ENCODE peak calls at places on chromosomes 11 and 22, in four cellular contexts. X is GM12878, Q is K562, A is HepG2. D is an unnamed sample.

GRCh38 chr11:94747136-94748110 is 20.7 kb upstream of the AMOTL1 start:
- DNase-seq in A (no peak), Q (no peak), X (no peak), D (no peak)

GRCh38 chr11:18012906-18013781 is at the start of gene SERGEF:
- DNase-seq in A (peak), Q (peak), X (peak), D (peak)

GRCh38 chr11:95585071-95585751 is 204.4 kb downstream of the FAM76B start:
- DNase-seq in A (no peak), X (no peak), Q (no peak), D (no peak)

GRCh38 chr11:64876835-64877341 is 1.5 kb downstream of the EHD1 start:
- DNase-seq in A (peak), X (no peak), Q (no peak), D (no peak)

GRCh38 chr22:46797355-46797754 is 34.9 kb downstream of the TBC1D22A start:
- DNase-seq in A (peak), X (no peak), Q (peak), D (no peak)

GRCh38 chr11:5274340-5274739 is 4.6 kb upstream of the HBE1 start:
- DNase-seq in Q (no peak), A (no peak), X (no peak), D (no peak)

GRCh38 chr11:15073361-15074205 is at the start of gene CALCB:
- DNase-seq in X (no peak), Q (no peak), A (no peak), D (peak)

GRCh38 chr22:37011472-37011871 is 7.8 kb downstream of the TST start:
- DNase-seq in A (no peak), Q (no peak), X (no peak), D (no peak)

GRCh38 chr11:72752088-72752914 is at the start of gene ARAP1:
- DNase-seq in Q (peak), X (no peak), A (peak), D (peak)

GRCh38 chr11:122138759-122139594 is 23.0 kb upstream of the BLID start:
- DNase-seq in X (no peak), Q (no peak), A (no peak), D (no peak)

GRCh38 chr22:45887202-45888131 is 89.5 kb downstream of the WNT7B start:
- DNase-seq in A (no peak), Q (no peak), X (no peak), D (no peak)

GRCh38 chr11:70327717-70328116 is 57.2 kb downstream of the PPFIA1 start:
- DNase-seq in A (no peak), Q (no peak), X (peak), D (no peak)

GRCh38 chr11:66068923-66069714 is 953 bp upstream of the PACS1 start:
- DNase-seq in A (peak), X (no peak), Q (no peak), D (peak)

GRCh38 chr11:45658292-45658991 is 7.0 kb downstream of the CHST1 start:
- DNase-seq in X (no peak), Q (no peak), A (peak), D (no peak)

GRCh38 chr11:124839051-124839971 is 25.9 kb upstream of the ROBO3 start:
- DNase-seq in X (no peak), Q (peak), A (no peak), D (peak)

GRCh38 chr22:47296405-47297260 is 534.2 kb downstream of the TBC1D22A start:
- DNase-seq in X (no peak), Q (peak), A (no peak), D (peak)

GRCh38 chr11:95505927-95506426 is 275.0 kb upstream of the SESN3 start:
- DNase-seq in A (no peak), X (no peak), Q (no peak), D (no peak)

GRCh38 chr11:89436071-89436470 is 55.1 kb downstream of the NOX4 start:
- DNase-seq in X (no peak), Q (no peak), A (no peak), D (no peak)

GRCh38 chr22:43300891-43301676 is 42.1 kb downstream of the SCUBE1 start:
- DNase-seq in A (no peak), Q (no peak), X (no peak), D (no peak)

GRCh38 chr22:16955678-16956210 is 52.3 kb downstream of the GAB4 start:
- DNase-seq in X (no peak), A (no peak), Q (no peak), D (no peak)

GRCh38 chr22:19779011-19779421 is 18.4 kb downstream of the TBX1 start:
- DNase-seq in X (no peak), Q (no peak), A (no peak), D (no peak)

GRCh38 chr11:57205046-57205671 is 23.4 kb downstream of the LRRC55 start:
- DNase-seq in X (no peak), A (no peak), Q (no peak), D (no peak)

GRCh38 chr11:76086713-76087635 is 119.3 kb downstream of the WNT11 start:
- DNase-seq in A (no peak), X (no peak), Q (no peak), D (no peak)

GRCh38 chr22:46681010-46681409 is 57.0 kb downstream of the CERK start:
- DNase-seq in X (no peak), A (peak), Q (peak), D (peak)

GRCh38 chr11:69373251-69373635 is 79.3 kb downstream of the MYEOV start:
- DNase-seq in X (no peak), A (no peak), Q (no peak), D (no peak)

GRCh38 chr11:128180446-128181089 is 406.8 kb downstream of the ETS1 start:
- DNase-seq in A (no peak), X (no peak), Q (no peak), D (no peak)

GRCh38 chr11:32435152-32435480 is 223 bp downstream of the WT1 start:
- DNase-seq in Q (no peak), A (no peak), X (no peak), D (no peak)

GRCh38 chr11:65353900-65354264 is 669 bp upstream of the TIGD3 start:
- DNase-seq in A (no peak), X (no peak), Q (no peak), D (no peak)

GRCh38 chr11:67355023-67355793 is 1.9 kb upstream of the POLD4 start:
- DNase-seq in Q (no peak), X (no peak), A (no peak), D (peak)

GRCh38 chr11:3920148-3920852 is 64.8 kb downstream of the STIM1 start:
- DNase-seq in A (no peak), X (peak), Q (no peak), D (no peak)

GRCh38 chr11:80388133-80388532 is 947.3 kb upstream of the TENM4 start:
- DNase-seq in Q (no peak), X (no peak), A (no peak), D (no peak)

GRCh38 chr11:16297332-16297731 is 59.0 kb downstream of the SOX6 start:
- DNase-seq in A (no peak), X (no peak), Q (peak), D (no peak)

GRCh38 chr11:69653406-69653960 is 12.5 kb downstream of the CCND1 start:
- DNase-seq in Q (no peak), X (no peak), A (no peak), D (no peak)

GRCh38 chr22:42994917-42995562 is 19.9 kb downstream of the PACSIN2 start:
- DNase-seq in Q (no peak), A (peak), X (peak), D (no peak)

DNA sequence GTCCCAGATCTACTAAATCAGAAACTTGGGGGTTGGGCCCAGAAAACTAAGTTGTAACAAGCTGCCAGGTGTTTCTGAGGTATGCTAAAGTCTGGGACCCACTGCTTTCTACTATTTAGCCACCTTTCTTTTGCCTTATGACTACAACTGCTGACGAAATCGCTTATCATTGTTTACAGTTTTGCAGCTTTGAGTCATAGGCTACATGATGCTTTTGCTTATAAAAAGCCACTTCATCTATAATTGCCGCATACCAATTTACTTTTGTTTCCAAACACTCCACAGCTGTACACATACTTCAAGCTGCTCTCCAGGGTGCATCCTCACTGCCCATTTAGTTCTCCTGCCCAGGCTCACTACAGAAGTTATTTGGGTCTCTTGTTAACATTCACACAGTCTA is 144.7 kb downstream of the ENTHD1 start:
- DNase-seq in Q (no peak), X (no peak), A (no peak), D (no peak)
- TF ChIP-seq SIN3A in Q (no peak), X (no peak), A (no peak), D (no peak)

GRCh38 chr11:28636566-28636965 is 528.4 kb downstream of the METTL15 start:
- DNase-seq in X (no peak), A (no peak), Q (no peak), D (no peak)
- TF ChIP-seq SMC3 in X (no peak), A (no peak), Q (no peak), D (no peak)

DNA sequence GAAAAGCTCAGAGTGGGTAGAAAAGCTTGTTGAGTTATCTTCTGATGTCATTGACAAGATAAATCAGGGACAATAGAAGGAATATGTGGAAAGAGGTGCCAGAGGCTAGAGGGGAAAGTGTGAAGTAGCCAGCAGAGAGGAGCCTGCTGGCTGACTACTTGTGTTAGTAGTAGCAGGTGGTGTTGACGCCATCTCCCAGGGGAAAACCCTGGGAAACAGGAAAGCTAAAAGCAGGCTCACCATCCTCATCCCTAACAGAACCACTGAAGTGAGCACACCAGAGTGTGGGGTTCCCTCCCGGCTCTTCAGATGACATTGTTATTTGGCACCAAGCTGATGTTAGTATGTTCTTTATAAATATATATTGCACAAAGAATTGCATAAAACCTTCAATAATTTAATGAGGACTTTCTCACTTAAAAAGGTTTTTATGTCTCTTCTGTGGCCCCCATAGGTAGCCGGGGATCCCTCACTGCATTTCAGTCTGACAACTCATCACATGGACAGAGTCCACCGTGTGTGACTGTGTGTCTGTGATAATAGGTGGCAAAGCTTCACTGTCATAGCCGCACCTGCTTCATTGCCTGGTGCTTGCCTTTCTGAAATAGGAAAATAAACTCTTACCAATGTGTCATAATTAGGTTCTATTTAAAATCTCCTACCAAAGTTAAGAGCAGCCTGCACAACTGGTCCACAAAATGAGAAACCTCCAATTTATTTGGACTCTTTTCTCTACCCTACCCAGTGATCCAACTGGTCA is 63.2 kb upstream of the TOP3B start:
- DNase-seq in Q (no peak), A (no peak), X (no peak), D (no peak)
- TF ChIP-seq SIN3A in Q (peak), A (no peak), X (no peak), D (no peak)

GRCh38 chr22:26852176-26852575 is 194.8 kb downstream of the MIAT start:
- DNase-seq in Q (peak), A (no peak), X (no peak), D (no peak)
- TF ChIP-seq SMC3 in Q (no peak), A (no peak), X (no peak), D (no peak)

GRCh38 chr11:19237381-19237780 is 3.4 kb downstream of the E2F8 start:
- DNase-seq in A (no peak), Q (no peak), X (no peak), D (no peak)
- TF ChIP-seq SIN3A in A (no peak), Q (no peak), X (no peak), D (no peak)

GRCh38 chr11:85495918-85496317 is 131.2 kb downstream of the DLG2 start:
- DNase-seq in Q (no peak), A (no peak), X (no peak), D (no peak)
- TF ChIP-seq SMC3 in Q (no peak), A (no peak), X (no peak), D (no peak)

DNA sequence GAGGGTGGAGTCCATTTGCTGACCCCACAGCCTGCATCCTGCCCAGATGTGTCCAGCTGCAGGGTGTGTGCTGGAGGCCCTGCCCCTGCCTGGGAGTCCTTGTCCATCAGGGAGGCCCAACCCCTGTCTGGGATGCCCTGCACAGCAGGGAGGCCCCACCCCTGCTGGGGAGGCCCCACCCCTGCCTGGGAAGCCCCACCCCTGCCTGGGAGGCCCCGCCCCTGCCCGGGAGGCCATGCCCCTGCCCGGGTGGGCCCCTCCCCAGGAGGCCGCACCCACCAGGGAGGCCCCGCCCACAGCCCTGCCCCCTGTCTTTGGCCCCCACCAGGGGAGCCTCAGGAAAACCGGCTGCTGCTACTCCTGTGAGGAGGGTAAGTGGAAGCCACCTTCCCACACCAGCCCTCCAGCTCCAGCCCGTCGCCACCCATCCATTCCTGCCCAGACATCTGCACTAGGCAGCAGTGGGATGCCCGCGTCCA is 37.2 kb downstream of the MUC5B start:
- DNase-seq in X (no peak), Q (peak), A (peak), D (peak)
- TF ChIP-seq SIN3A in X (no peak), Q (no peak), A (no peak), D (no peak)

GRCh38 chr11:120086651-120087050 is 51.3 kb downstream of the TRIM29 start:
- DNase-seq in Q (no peak), A (no peak), X (no peak), D (no peak)
- TF ChIP-seq SMC3 in Q (no peak), A (no peak), X (no peak), D (no peak)

GRCh38 chr22:10961043-10961860 is 4566.7 kb upstream of the OR11H1 start:
- DNase-seq in Q (no peak), A (no peak), X (no peak), D (peak)
- TF ChIP-seq SIN3A in Q (no peak), A (no peak), X (no peak), D (no peak)

D was measured in SK-N-SH.